ENCODE peak calls at places on chromosomes 11 and 22, in seven cellular contexts. Z is lower leg skin, J is upper lobe of right lung, B is WTC11, R is psoas muscle, I is IMR-90, Y is cardiac muscle cell. A is an unnamed sample.
A peak's percentile ranks its signal among the peaks of the same experiment; 100 is the strongest.

GRCh38 chr11:57713849-57714248 is 1.5 kb downstream of the TMX2 start:
- DNase-seq in B (no peak), I (no peak), R (no peak), Y (no peak), Z (no peak), J (no peak), A (no peak)

GRCh38 chr11:79437981-79438630 is 2.7 kb downstream of the TENM4 start:
- DNase-seq in B (peak; percentile 40), I (peak; percentile 63), J (no peak), R (peak; percentile 46), Z (no peak), Y (peak; percentile 11), A (peak; percentile 22)

GRCh38 chr11:86537541-86538222 is 134.7 kb downstream of the ME3 start:
- DNase-seq in Z (no peak), Y (peak; percentile 49), I (no peak), J (no peak), B (no peak), R (no peak), A (no peak)

GRCh38 chr11:68314203-68314885 is 2.0 kb downstream of the LRP5 start:
- DNase-seq in R (no peak), I (no peak), Y (no peak), B (no peak), Z (no peak), J (no peak), A (no peak)

GRCh38 chr11:41861791-41862190 is 402.3 kb upstream of the LRRC4C start:
- DNase-seq in B (no peak), Y (no peak), I (no peak), J (no peak), R (no peak), Z (no peak), A (no peak)

GRCh38 chr22:29872145-29872893 is 10.7 kb upstream of the MTMR3 start:
- DNase-seq in J (no peak), B (no peak), I (no peak), Y (no peak), R (peak; percentile 83), Z (no peak), A (no peak)

GRCh38 chr11:45238724-45239123 is 47.4 kb downstream of the SYT13 start:
- DNase-seq in J (no peak), B (no peak), Y (peak; percentile 74), Z (no peak), R (no peak), I (peak; percentile 84), A (no peak)

GRCh38 chr11:133945087-133945974 is 11.4 kb downstream of the IGSF9B start:
- DNase-seq in I (peak; percentile 14), J (no peak), B (no peak), Y (peak; percentile 69), R (no peak), Z (no peak), A (no peak)

GRCh38 chr22:47213571-47214230 is 451.3 kb downstream of the TBC1D22A start:
- DNase-seq in I (no peak), B (peak; percentile 79), Y (peak; percentile 16), J (no peak), Z (no peak), R (peak; percentile 32), A (peak; percentile 67)

GRCh38 chr11:65787649-65788622 is 1.1 kb downstream of the OVOL1 start:
- DNase-seq in B (peak; percentile 77), I (no peak), Y (no peak), R (peak; percentile 30), J (no peak), Z (no peak), A (no peak)

GRCh38 chr11:17183836-17184235 is 23.9 kb downstream of the PIK3C2A start:
- DNase-seq in I (no peak), B (no peak), J (no peak), R (no peak), Z (no peak), Y (no peak), A (no peak)

GRCh38 chr11:17184882-17185587 is 22.8 kb downstream of the PIK3C2A start:
- DNase-seq in B (no peak), R (no peak), Y (no peak), I (no peak), Z (no peak), J (no peak), A (no peak)

GRCh38 chr11:17186932-17187692 is 20.7 kb downstream of the PIK3C2A start:
- DNase-seq in Y (no peak), Z (no peak), I (no peak), J (no peak), B (no peak), R (no peak), A (no peak)

GRCh38 chr11:17185938-17186337 is 21.8 kb downstream of the PIK3C2A start:
- DNase-seq in J (no peak), I (no peak), B (no peak), R (no peak), Y (no peak), Z (no peak), A (no peak)

DNA sequence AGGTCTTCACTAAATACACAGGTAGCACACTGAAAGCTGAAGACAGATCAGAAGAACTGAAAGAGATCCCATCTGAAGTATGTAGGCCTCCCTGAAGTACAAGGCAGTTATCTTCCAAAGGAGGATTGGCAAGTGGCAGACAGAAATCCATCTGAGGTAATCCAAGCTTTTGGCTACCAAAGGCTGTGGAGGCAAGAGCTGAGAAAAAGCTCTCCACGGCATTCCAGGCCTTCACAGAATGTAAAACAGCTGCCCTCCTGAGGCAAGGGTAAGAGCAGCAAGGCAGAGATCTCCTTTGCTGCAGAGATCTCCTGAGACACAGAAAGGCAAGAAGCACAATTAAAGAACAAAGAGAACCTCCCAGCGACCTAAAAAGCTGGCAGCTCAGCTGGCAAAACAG is 19.1 kb downstream of the PIK3C2A start:
- DNase-seq in I (no peak), B (peak; percentile 17), R (no peak), Z (no peak), J (no peak), Y (no peak), A (no peak)
- TF ChIP-seq CTCF in I (no peak), B (no peak), R (no peak), Z (no peak), J (no peak), Y (no peak), A (no peak)

GRCh38 chr22:40156001-40156516 is 21.7 kb upstream of the TNRC6B start:
- DNase-seq in I (peak; percentile 85), J (no peak), Z (no peak), Y (peak; percentile 75), B (peak; percentile 31), R (no peak), A (no peak)
- TF ChIP-seq CTCF in I (peak; percentile 15), J (peak; percentile 33), Z (no peak), Y (peak; percentile 38), B (no peak), R (peak; percentile 21), A (no peak)

DNA sequence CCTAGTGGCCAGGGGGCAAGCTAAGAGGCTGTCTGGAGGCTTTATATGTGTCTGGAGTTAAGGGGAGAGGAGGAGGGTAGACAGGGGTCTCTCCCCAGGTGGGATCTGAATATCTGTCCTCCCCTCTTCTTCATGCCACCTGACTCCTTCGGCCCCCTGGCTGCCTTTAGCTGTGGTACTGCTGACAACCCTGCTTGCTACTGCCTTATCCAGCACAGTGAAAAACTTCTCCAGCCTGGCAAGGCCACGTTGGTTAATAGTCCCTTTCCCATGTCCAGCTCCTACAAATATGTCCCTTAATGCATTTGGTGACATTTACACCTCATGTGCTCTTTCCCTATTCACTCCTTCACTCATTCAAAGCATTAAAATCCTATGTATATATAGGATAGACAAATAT is 42.4 kb upstream of the NNMT start:
- DNase-seq in I (no peak), Z (no peak), Y (no peak), R (no peak), J (no peak), B (no peak), A (no peak)
- TF ChIP-seq CTCF in I (no peak), Z (no peak), Y (no peak), R (no peak), J (no peak), B (no peak), A (no peak)

GRCh38 chr11:104067534-104067933 is 31.1 kb downstream of the DDI1 start:
- DNase-seq in Y (no peak), R (no peak), J (no peak), I (no peak), B (no peak), Z (no peak), A (no peak)
- TF ChIP-seq CTCF in Y (no peak), R (no peak), J (no peak), I (no peak), B (no peak), Z (no peak), A (no peak)

DNA sequence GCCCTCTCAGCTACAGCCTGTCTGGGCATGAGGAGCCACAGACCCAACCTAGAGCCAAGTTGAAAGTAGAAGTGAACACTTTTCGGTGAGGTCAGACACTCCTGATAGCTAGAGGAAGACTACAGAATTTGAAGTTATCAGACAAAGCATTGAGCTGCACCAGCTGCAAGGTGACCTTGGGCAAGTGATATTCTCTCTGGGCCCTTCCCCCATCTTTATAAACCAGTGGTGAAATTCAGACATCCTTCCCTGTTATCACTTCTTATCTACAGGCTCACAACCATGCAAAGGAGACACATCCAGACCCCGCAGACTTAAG is 8.0 kb upstream of the PMM1 start:
- DNase-seq in Y (no peak), Z (no peak), B (no peak), R (no peak), I (no peak), J (no peak), A (no peak)
- TF ChIP-seq CTCF in Y (no peak), Z (no peak), B (no peak), R (no peak), I (no peak), J (no peak), A (no peak)

GRCh38 chr11:75966546-75967287 is 151.7 kb downstream of the UVRAG start:
- DNase-seq in Z (no peak), R (no peak), I (peak; percentile 84), J (no peak), B (no peak), Y (peak; percentile 89), A (peak; percentile 20)
- TF ChIP-seq CTCF in Z (no peak), R (no peak), I (no peak), J (no peak), B (no peak), Y (no peak), A (no peak)

GRCh38 chr11:3016861-3017260 is 24.7 kb upstream of the NAP1L4 start:
- DNase-seq in J (no peak), B (no peak), Z (no peak), Y (no peak), R (no peak), I (no peak), A (no peak)
- TF ChIP-seq CTCF in J (no peak), B (no peak), Z (no peak), Y (no peak), R (no peak), I (no peak), A (no peak)

DNA sequence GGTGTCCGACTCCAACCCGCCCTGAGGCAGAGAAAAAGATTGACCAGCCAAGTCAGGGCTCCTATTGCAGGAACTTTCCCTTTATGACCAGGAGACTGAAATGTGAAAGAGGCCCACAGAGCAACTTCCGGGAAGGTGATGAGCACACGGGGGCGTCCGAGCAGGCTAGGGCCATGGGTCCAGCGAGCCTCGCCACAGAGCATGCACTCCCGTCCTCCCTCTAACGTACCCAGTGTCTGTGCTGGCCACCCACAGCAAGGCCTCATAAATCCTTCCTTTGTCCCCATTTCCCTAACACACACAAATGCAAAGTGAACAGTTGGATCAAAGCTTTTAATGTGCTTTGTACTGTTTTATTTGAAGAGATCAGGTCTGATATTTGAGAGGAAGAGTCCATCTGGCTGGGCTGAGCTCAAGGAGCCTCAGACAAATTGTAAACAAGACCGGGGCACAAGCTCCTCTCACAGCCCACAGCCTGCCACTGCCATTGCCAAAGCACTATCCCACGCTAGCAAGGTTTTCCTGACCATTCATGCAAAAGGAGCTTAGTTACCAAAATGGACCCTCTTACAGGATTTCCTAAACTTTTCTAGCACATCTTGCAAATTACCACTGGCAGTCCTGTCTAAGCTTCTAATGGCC is 44.2 kb downstream of the BLID start:
- DNase-seq in I (no peak), B (peak; percentile 11), R (no peak), J (no peak), Y (no peak), Z (no peak), A (no peak)
- TF ChIP-seq CTCF in I (no peak), B (no peak), R (no peak), J (no peak), Y (no peak), Z (no peak), A (no peak)